ENCODE peak calls at places on chromosomes 6 and 20, in seven cellular contexts. Q is IMR-90, S is left lung, T is heart left ventricle, U is RWPE2, N is HCT116, C is aorta. E is an unnamed sample.

GRCh38 chr20:12179692-12180091 is 262.0 kb downstream of the BTBD3 start:
- ATAC-seq in Q (no peak), S (no peak), T (no peak), U (no peak), N (no peak), C (no peak), E (no peak)

GRCh38 chr6:45970326-45970725 is 45.3 kb downstream of the CLIC5 start:
- ATAC-seq in Q (no peak), S (no peak), T (peak; percentile 59), U (no peak), N (no peak), C (no peak), E (no peak)

GRCh38 chr20:14431568-14431967 is 94.2 kb upstream of the FLRT3 start:
- ATAC-seq in Q (no peak), S (no peak), T (no peak), U (no peak), N (no peak), C (no peak), E (no peak)

GRCh38 chr6:144215402-144215931 is 65.2 kb downstream of the STX11 start:
- ATAC-seq in Q (no peak), S (peak; percentile 12), T (peak; percentile 8), U (no peak), N (no peak), C (no peak), E (no peak)

GRCh38 chr20:24423291-24423690 is 46.1 kb upstream of the SYNDIG1 start:
- ATAC-seq in Q (no peak), S (no peak), T (no peak), U (no peak), N (no peak), C (no peak), E (no peak)

GRCh38 chr6:158799051-158799792 is 19.9 kb downstream of the EZR start:
- ATAC-seq in Q (no peak), S (peak; percentile 43), T (peak; percentile 47), U (peak; percentile 47), N (peak; percentile 35), C (peak; percentile 63), E (no peak)

GRCh38 chr20:15860850-15861249 is 712.4 kb downstream of the KIF16B start:
- ATAC-seq in Q (no peak), S (peak; percentile 44), T (no peak), U (peak; percentile 36), N (no peak), C (no peak), E (no peak)

GRCh38 chr6:26056583-26057350 is 30.5 kb upstream of the HFE start:
- ATAC-seq in Q (peak; percentile 4), S (peak; percentile 12), T (peak; percentile 40), U (no peak), N (no peak), C (no peak), E (peak; percentile 26)

GRCh38 chr6:137736919-137737318 is 130.1 kb upstream of the TNFAIP3 start:
- ATAC-seq in Q (no peak), S (no peak), T (no peak), U (no peak), N (no peak), C (no peak), E (no peak)

GRCh38 chr6:10223841-10224240 is 191.0 kb downstream of the TFAP2A start:
- ATAC-seq in Q (no peak), S (no peak), T (no peak), U (no peak), N (no peak), C (no peak), E (no peak)

GRCh38 chr6:3742076-3742425 is 9.5 kb downstream of the PXDC1 start:
- ATAC-seq in Q (no peak), S (no peak), T (no peak), U (no peak), N (peak; percentile 14), C (no peak), E (no peak)
- H3K4me1 ChIP-seq in Q (peaks cover 34% of the 10 kb centered on the region), S (peaks cover 59% of the 10 kb centered on the region), T (peaks cover 53% of the 10 kb centered on the region), U (peaks cover 10% of the 10 kb centered on the region), N (no peaks in the 10 kb centered on the region), C (no peaks in the 10 kb centered on the region), E (peaks cover 5% of the 10 kb centered on the region)

GRCh38 chr20:46139243-46139889 is 21.3 kb downstream of the CD40 start:
- ATAC-seq in Q (no peak), S (no peak), T (no peak), U (peak; percentile 20), N (no peak), C (no peak), E (no peak)
- H3K4me1 ChIP-seq in Q (no peaks in the 10 kb centered on the region), S (no peaks in the 10 kb centered on the region), T (no peaks in the 10 kb centered on the region), U (peaks cover 8% of the 10 kb centered on the region), N (peaks cover 1% of the 10 kb centered on the region), C (no peaks in the 10 kb centered on the region), E (no peaks in the 10 kb centered on the region)

GRCh38 chr20:34045294-34045693 is 51.6 kb downstream of the RALY start:
- ATAC-seq in Q (peak; percentile 31), S (peak; percentile 42), T (peak; percentile 72), U (no peak), N (no peak), C (peak; percentile 70), E (peak; percentile 41)

GRCh38 chr20:34043025-34043424 is 49.3 kb downstream of the RALY start:
- ATAC-seq in Q (peak; percentile 25), S (no peak), T (no peak), U (no peak), N (no peak), C (no peak), E (no peak)

GRCh38 chr20:34045930-34046329 is 52.2 kb downstream of the RALY start:
- ATAC-seq in Q (no peak), S (no peak), T (no peak), U (no peak), N (no peak), C (no peak), E (no peak)

GRCh38 chr20:34040300-34041015 is 46.7 kb downstream of the RALY start:
- ATAC-seq in Q (no peak), S (peak; percentile 77), T (peak; percentile 86), U (no peak), N (no peak), C (no peak), E (no peak)

GRCh38 chr20:34042286-34042685 is 48.6 kb downstream of the RALY start:
- ATAC-seq in Q (no peak), S (peak; percentile 17), T (peak; percentile 83), U (no peak), N (no peak), C (no peak), E (no peak)
- H3K4me1 ChIP-seq in Q (peaks cover 14% of the 10 kb centered on the region), S (peaks cover 76% of the 10 kb centered on the region), T (peaks cover 62% of the 10 kb centered on the region), U (no peaks in the 10 kb centered on the region), N (no peaks in the 10 kb centered on the region), C (peaks cover 19% of the 10 kb centered on the region), E (peaks cover 94% of the 10 kb centered on the region)

DNA sequence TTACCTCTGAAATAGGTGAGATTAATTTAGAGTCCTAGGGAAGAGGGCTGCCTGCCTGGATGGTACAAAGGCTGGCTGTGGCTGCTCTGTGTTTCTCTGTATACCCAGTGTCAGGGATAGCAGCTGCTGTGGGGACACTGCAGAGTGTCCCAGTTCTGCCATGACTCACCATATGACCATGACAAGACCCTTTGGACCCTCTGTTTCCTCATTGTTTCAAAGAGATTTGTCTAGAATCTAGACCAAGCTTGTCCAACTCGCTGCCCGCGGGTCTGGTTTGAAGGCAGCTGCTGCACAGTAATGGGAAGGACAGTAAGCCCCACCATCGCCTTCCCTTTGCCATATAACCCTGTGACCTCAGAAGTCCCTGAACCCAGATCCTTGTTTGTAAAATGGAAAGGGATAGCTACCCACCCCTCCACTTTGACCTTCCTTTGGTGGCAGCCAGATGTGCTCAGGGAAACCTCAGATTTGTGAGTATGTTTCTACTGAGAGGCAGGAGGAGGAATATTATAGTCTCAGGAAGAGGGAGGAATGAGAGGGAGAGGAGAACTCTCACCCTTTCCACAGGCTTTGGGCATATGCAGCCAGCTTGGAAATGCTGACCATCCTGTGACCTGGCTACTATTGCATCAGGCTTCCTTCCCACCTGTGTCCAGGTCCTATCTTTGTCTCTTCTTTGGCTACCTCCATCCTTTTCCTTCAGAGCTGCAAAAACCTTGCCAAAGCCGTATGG is 14.0 kb downstream of the PLCG1 start:
- ATAC-seq in Q (no peak), S (no peak), T (no peak), U (no peak), N (no peak), C (no peak), E (no peak)
- H3K4me1 ChIP-seq in Q (peaks cover 9% of the 10 kb centered on the region), S (peaks cover 74% of the 10 kb centered on the region), T (peaks cover 84% of the 10 kb centered on the region), U (peaks cover 6% of the 10 kb centered on the region), N (peaks cover 4% of the 10 kb centered on the region), C (peaks cover 4% of the 10 kb centered on the region), E (peaks cover 100% of the 10 kb centered on the region)

DNA sequence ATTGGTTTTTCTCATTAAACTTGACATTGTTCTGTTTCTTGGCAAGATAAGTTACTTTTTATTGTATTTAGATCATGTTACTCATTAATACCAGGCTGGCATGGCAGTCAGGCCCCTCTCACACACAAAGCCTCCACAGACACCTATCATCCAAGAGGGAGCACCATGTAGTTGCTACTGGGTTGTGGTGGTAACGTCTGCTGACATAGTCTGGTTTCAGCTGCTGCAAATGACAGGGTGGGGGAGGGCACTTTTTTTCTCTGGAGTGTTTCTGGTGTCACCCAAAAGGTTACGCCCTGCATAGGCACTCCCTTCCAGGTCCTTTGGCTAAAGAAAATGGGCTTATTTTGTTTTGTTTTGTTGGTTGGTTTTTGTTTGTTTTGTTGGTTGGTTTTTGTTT is 236.5 kb upstream of the RIMS1 start:
- ATAC-seq in Q (no peak), S (no peak), T (no peak), U (no peak), N (no peak), C (no peak), E (no peak)
- H3K4me1 ChIP-seq in Q (no peaks in the 10 kb centered on the region), S (no peaks in the 10 kb centered on the region), T (no peaks in the 10 kb centered on the region), U (no peaks in the 10 kb centered on the region), N (no peaks in the 10 kb centered on the region), C (no peaks in the 10 kb centered on the region), E (no peaks in the 10 kb centered on the region)

GRCh38 chr6:4803343-4803744 is 27.1 kb downstream of the CDYL start:
- ATAC-seq in Q (no peak), S (no peak), T (peak; percentile 71), U (no peak), N (no peak), C (no peak), E (no peak)
- H3K4me1 ChIP-seq in Q (peaks cover 6% of the 10 kb centered on the region), S (peaks cover 25% of the 10 kb centered on the region), T (peaks cover 3% of the 10 kb centered on the region), U (peaks cover 7% of the 10 kb centered on the region), N (no peaks in the 10 kb centered on the region), C (no peaks in the 10 kb centered on the region), E (peaks cover 8% of the 10 kb centered on the region)

GRCh38 chr20:51227744-51228143 is 204.8 kb upstream of the KCNG1 start:
- ATAC-seq in Q (no peak), S (no peak), T (no peak), U (no peak), N (no peak), C (no peak), E (no peak)
- H3K4me1 ChIP-seq in Q (no peaks in the 10 kb centered on the region), S (no peaks in the 10 kb centered on the region), T (no peaks in the 10 kb centered on the region), U (no peaks in the 10 kb centered on the region), N (no peaks in the 10 kb centered on the region), C (no peaks in the 10 kb centered on the region), E (no peaks in the 10 kb centered on the region)